ENCODE peak calls at places on chromosomes 6 and 20, in nine cellular contexts. R, K, E, C, O, B, W, I and X are unnamed samples.

GRCh38 chr20:24470782-24471582 is 1.6 kb downstream of the SYNDIG1 start:
- DNase-seq in W (no peak), O (no peak), B (no peak), C (no peak), R (no peak), E (no peak), K (no peak), I (peak), X (peak)

GRCh38 chr20:56916345-56916622 is 287.2 kb downstream of the TFAP2C start:
- DNase-seq in W (no peak), R (no peak), K (no peak), E (no peak), C (no peak), B (no peak), O (no peak), I (no peak), X (no peak)

GRCh38 chr6:39430968-39431523 is 108.5 kb upstream of the KCNK16 start:
- DNase-seq in E (no peak), B (peak), W (peak), O (no peak), I (peak), K (no peak), C (no peak), R (peak), X (no peak)

GRCh38 chr6:28982476-28983266 is 22.4 kb downstream of the ZNF311 start:
- DNase-seq in W (no peak), C (no peak), E (peak), I (no peak), K (peak), B (peak), R (no peak), O (no peak), X (no peak)

GRCh38 chr6:89689732-89690131 is 51.2 kb upstream of the LYRM2 start:
- DNase-seq in R (no peak), K (peak), B (no peak), I (no peak), W (no peak), E (no peak), O (no peak), C (no peak), X (no peak)

GRCh38 chr20:10476319-10476724 is 41.2 kb downstream of the SLX4IP start:
- DNase-seq in I (no peak), E (no peak), R (no peak), B (peak), K (no peak), C (no peak), O (no peak), W (no peak), X (no peak)

GRCh38 chr20:5557123-5557522 is 193.1 kb upstream of the SHLD1 start:
- DNase-seq in E (peak), C (peak), O (peak), W (no peak), R (peak), K (peak), I (peak), B (peak), X (peak)

GRCh38 chr20:62808211-62808865 is 3.7 kb downstream of the OGFR start:
- DNase-seq in K (peak), I (peak), C (no peak), R (peak), E (peak), B (peak), W (peak), O (peak), X (peak)

GRCh38 chr6:6230286-6230685 is 90.2 kb downstream of the F13A1 start:
- DNase-seq in B (no peak), W (no peak), K (no peak), O (no peak), I (no peak), R (no peak), C (no peak), E (no peak), X (no peak)

GRCh38 chr6:163780993-163781392 is 366.5 kb downstream of the QKI start:
- DNase-seq in K (no peak), W (no peak), O (no peak), B (no peak), R (peak), C (no peak), I (peak), E (no peak), X (no peak)

GRCh38 chr20:36243726-36244125 is 7.4 kb downstream of the AAR2 start:
- DNase-seq in R (no peak), I (no peak), W (no peak), B (no peak), O (no peak), K (no peak), C (no peak), E (no peak), X (no peak)

GRCh38 chr6:44800171-44800671 is 412.7 kb downstream of the CDC5L start:
- DNase-seq in R (no peak), C (no peak), W (peak), E (no peak), B (peak), K (peak), O (no peak), I (no peak), X (peak)

GRCh38 chr20:9179193-9179802 is 110.4 kb downstream of the PLCB4 start:
- DNase-seq in W (no peak), B (peak), R (no peak), O (no peak), K (peak), C (no peak), I (no peak), E (no peak), X (no peak)

GRCh38 chr20:61178431-61179080 is 73.5 kb upstream of the CDH4 start:
- DNase-seq in I (no peak), B (no peak), W (no peak), K (no peak), O (no peak), C (no peak), R (no peak), E (no peak), X (no peak)